ENCODE peak calls at places on chromosomes 3 and 15, in four cellular contexts. Q is adipocyte, N is spleen, Z is neuronal stem cell. T is an unnamed sample. For H3K27me3, the result is how much of the 10 kb centered on the place peaks cover.

GRCh38 chr15:69668963-69669362 is 216.3 kb downstream of the RPLP1 start:
- DNase-seq in Q (no peak), N (peak), Z (no peak), T (no peak)

GRCh38 chr3:119352235-119352634 is 58.1 kb downstream of the ARHGAP31 start:
- DNase-seq in Q (peak), N (no peak), Z (no peak), T (no peak)

GRCh38 chr3:62559831-62560445 is 186.6 kb upstream of the FEZF2 start:
- DNase-seq in Q (peak), N (no peak), Z (no peak), T (no peak)

GRCh38 chr3:11161666-11162065 is 7.4 kb downstream of the HRH1 start:
- DNase-seq in Q (no peak), N (no peak), Z (no peak), T (no peak)

GRCh38 chr3:76307556-76307955 is 522.2 kb upstream of the ZNF717 start:
- DNase-seq in Q (peak), N (no peak), Z (no peak), T (no peak)

GRCh38 chr15:72319360-72319984 is 485 bp downstream of the CELF6 start:
- DNase-seq in Q (peak), N (peak), Z (peak), T (peak)

GRCh38 chr3:73493543-73494314 is 131.0 kb downstream of the PDZRN3 start:
- DNase-seq in Q (peak), N (no peak), Z (no peak), T (no peak)

GRCh38 chr15:58497036-58497785 is 65.4 kb downstream of the LIPC start:
- DNase-seq in Q (no peak), N (no peak), Z (no peak), T (no peak)

GRCh38 chr15:51307811-51308210 is 30.6 kb downstream of the CYP19A1 start:
- DNase-seq in Q (no peak), N (no peak), Z (no peak), T (no peak)

GRCh38 chr3:190178779-190179178 is 58.1 kb upstream of the P3H2 start:
- DNase-seq in Q (no peak), N (no peak), Z (no peak), T (no peak)

GRCh38 chr3:195760345-195760983 is 39.7 kb downstream of the MUC20 start:
- DNase-seq in Q (no peak), N (peak), Z (no peak), T (peak)

GRCh38 chr15:68418611-68419161 is 13.3 kb downstream of the ITGA11 start:
- DNase-seq in Q (peak), N (no peak), Z (no peak), T (no peak)

GRCh38 chr3:69791111-69791510 is 51.8 kb downstream of the MITF start:
- DNase-seq in Q (peak), N (no peak), Z (no peak), T (peak)

GRCh38 chr3:141076821-141077571 is 25.8 kb downstream of the SPSB4 start:
- DNase-seq in Q (peak), N (peak), Z (no peak), T (peak)

GRCh38 chr3:73192036-73192738 is 130.7 kb downstream of the EBLN2 start:
- DNase-seq in Q (no peak), N (no peak), Z (peak), T (no peak)

GRCh38 chr15:49927462-49927861 is 191.6 kb downstream of the ATP8B4 start:
- DNase-seq in Q (peak), N (no peak), Z (no peak), T (no peak)

GRCh38 chr3:65953301-65953812 is 85.4 kb downstream of the MAGI1 start:
- DNase-seq in Q (no peak), N (no peak), Z (no peak), T (no peak)

GRCh38 chr3:112362221-112362620 is 29.3 kb downstream of the CD200 start:
- DNase-seq in Q (no peak), N (no peak), Z (no peak), T (no peak)

GRCh38 chr3:179149239-179149887 is 1.2 kb downstream of the PIK3CA start:
- DNase-seq in Q (peak), N (no peak), Z (peak), T (no peak)

GRCh38 chr3:37862712-37863551 is 1.3 kb downstream of the CTDSPL start:
- DNase-seq in Q (peak), N (peak), Z (peak), T (peak)

GRCh38 chr15:70508561-70509281 is 254.6 kb downstream of the UACA start:
- DNase-seq in Q (peak), N (peak), Z (no peak), T (no peak)

GRCh38 chr3:30511524-30512278 is 94.7 kb upstream of the TGFBR2 start:
- DNase-seq in Q (peak), N (no peak), Z (no peak), T (no peak)

GRCh38 chr3:94965867-94966471 is 903.1 kb downstream of the NSUN3 start:
- DNase-seq in Q (no peak), N (no peak), Z (no peak), T (no peak)

GRCh38 chr3:30193625-30194044 is 412.8 kb upstream of the TGFBR2 start:
- DNase-seq in Q (no peak), N (no peak), Z (no peak), T (no peak)

GRCh38 chr3:180409883-180410282 is 192.1 kb upstream of the TTC14 start:
- DNase-seq in Q (no peak), N (no peak), Z (no peak), T (no peak)

GRCh38 chr3:107956991-107957467 is 133.8 kb downstream of the CD47 start:
- DNase-seq in Q (peak), N (no peak), Z (no peak), T (peak)

GRCh38 chr3:164550857-164551256 is 527.4 kb downstream of the SI start:
- DNase-seq in Q (peak), N (no peak), Z (no peak), T (no peak)

GRCh38 chr15:88894819-88895767 is at the start of gene HAPLN3:
- DNase-seq in Q (peak), N (no peak), Z (no peak), T (no peak)

GRCh38 chr3:120743081-120743365 is 479 bp downstream of the GTF2E1 start:
- DNase-seq in Q (peak), N (no peak), Z (no peak), T (no peak)

GRCh38 chr15:29097971-29098370 is 171.7 kb downstream of the NSMCE3 start:
- DNase-seq in Q (no peak), N (peak), Z (no peak), T (peak)

GRCh38 chr3:197125601-197126000 is 96.0 kb upstream of the MELTF start:
- DNase-seq in Q (peak), N (no peak), Z (no peak), T (no peak)

GRCh38 chr15:100923076-100923475 is 3.9 kb downstream of the LRRK1 start:
- DNase-seq in Q (no peak), N (no peak), Z (no peak), T (no peak)

GRCh38 chr15:83292317-83292716 is 7.9 kb upstream of the BNC1 start:
- DNase-seq in Q (no peak), N (no peak), Z (no peak), T (no peak)

GRCh38 chr15:31062310-31062964 is 39.1 kb downstream of the TRPM1 start:
- DNase-seq in Q (peak), N (no peak), Z (no peak), T (no peak)

GRCh38 chr15:100902436-100903190 is 16.5 kb upstream of the LRRK1 start:
- DNase-seq in Q (peak), N (peak), Z (no peak), T (peak)

GRCh38 chr3:113035387-113035982 is 44.7 kb downstream of the GTPBP8 start:
- DNase-seq in Q (peak), N (no peak), Z (peak), T (no peak)

GRCh38 chr15:34493001-34493400 is 55.4 kb upstream of the GOLGA8A start:
- DNase-seq in Q (no peak), N (no peak), Z (no peak), T (no peak)
- H3K27me3 ChIP-seq in Q (half or more), N (half or more), Z (under half), T (half or more)

DNA sequence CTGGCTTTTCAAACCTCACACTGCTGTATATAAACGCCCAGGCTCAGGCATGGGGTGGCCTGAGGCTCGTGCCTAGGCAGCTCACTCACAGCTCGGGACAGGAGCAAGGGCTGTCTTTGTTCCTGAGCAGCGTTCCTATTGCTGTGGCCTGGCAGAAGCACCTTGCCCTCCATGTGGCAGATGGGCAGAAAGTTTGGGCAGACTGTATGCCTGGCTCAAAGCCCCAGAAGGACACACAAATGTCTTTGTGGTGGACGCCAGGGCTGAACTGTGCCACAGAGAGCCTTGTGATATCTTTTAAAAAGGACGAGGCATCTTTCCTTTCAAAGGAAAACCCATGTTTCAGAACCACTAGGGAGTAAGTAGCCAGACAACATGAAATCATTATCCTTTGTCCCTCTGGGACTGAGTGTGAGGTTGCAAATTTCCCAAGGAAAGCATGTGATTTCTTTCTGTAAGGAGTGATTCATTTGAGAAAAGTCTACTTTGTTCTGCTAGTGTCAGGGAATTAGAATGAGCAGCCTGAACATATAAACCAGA is 29.3 kb upstream of the UBE2E1 start:
- DNase-seq in Q (peak), N (no peak), Z (no peak), T (no peak)
- H3K27me3 ChIP-seq in Q (under half), N (under half), Z (under half), T (under half)

DNA sequence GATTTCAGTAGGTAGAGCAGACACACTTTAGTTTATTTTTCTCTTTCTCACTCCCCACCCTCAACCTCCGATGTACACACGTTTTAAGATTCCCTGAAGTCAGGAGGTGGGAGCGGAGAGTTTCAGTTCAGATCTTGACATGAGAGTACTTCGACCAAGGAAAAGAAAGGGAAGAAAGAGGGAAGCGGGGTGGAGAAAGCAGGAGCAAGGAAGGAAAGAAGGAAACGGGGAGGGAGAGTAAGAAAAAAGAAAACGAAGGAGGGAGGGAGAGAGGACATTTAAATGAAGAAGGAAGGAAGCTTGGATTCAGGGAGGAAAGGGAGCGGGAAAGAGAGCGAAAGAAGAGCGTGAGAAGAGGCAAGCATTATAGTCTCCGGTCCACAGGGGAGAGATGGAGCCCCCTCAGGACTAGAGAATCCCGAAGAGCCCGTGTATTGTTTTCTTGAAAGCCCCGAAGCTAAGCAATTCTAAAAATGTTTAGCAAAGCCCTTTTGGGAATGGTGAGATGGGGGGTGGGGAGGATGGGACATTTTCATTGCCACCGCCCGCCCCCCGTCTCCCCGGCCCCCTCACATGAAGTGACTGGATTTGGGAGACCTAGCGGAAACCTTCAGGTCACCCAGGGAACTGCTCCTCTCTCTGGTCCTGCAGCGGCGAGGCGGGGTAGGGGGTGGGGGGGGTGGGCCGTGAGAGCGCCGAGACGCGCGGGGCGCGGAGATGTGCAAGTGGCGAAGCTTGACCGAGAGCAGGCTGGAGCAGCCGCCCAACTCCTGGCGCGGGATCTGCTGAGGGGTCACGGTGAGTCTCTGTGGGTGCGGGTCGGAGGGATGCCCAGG is 942 bp upstream of the MME start:
- DNase-seq in Q (peak), N (no peak), Z (peak), T (no peak)
- H3K27me3 ChIP-seq in Q (under half), N (under half), Z (under half), T (half or more)

GRCh38 chr3:8979262-8979661 is 16.0 kb upstream of the RAD18 start:
- DNase-seq in Q (no peak), N (no peak), Z (no peak), T (no peak)
- H3K27me3 ChIP-seq in Q (under half), N (under half), Z (under half), T (under half)

GRCh38 chr3:106827515-106828213 is 549.6 kb upstream of the CCDC54 start:
- DNase-seq in Q (peak), N (no peak), Z (no peak), T (no peak)
- H3K27me3 ChIP-seq in Q (under half), N (under half), Z (under half), T (under half)

DNA sequence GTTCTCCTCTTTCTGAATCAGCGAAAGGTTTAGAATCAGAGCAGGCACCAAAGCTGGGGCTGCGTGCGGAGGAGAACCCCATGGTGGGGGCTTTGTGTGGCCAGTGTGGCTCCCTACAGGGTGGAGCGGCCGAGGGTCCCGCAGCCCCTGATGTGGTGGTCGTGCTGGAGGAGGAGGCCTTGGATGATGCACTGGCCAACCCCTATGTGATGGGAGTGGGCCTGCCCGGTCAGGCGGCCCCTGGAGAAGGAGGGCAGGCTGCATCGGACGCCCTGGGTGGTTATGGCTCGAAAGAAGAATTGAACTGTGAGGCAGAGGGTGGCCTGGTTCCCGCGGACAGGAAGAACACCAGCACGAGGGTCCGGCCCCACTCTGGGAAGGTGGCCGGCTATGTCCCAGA is 1.4 kb downstream of the FGD5 start:
- DNase-seq in Q (no peak), N (no peak), Z (no peak), T (no peak)
- H3K27me3 ChIP-seq in Q (under half), N (under half), Z (under half), T (under half)

DNA sequence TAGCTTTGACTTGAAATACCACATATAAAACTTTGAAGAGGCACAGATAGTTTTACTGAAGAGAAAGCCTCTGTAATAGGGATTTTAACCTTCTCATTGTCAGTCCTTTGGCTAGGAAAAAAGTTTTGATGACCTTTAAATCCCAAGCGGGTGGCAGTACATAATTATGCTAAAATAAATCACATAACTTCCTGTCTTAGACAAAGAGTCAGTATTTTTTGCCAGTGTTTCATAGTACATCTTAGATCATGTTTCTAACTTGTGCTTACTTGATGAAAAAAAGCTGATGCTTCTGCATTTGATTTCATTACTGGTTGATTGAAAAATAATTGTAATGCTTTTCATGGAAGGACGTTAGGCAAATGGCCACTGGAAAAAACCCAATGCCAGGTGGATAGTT is 5.8 kb downstream of the ST3GAL6 start:
- DNase-seq in Q (no peak), N (no peak), Z (no peak), T (no peak)
- H3K27me3 ChIP-seq in Q (under half), N (under half), Z (under half), T (under half)

T was measured in sigmoid colon.